ENCODE peak calls at places on chromosomes 1 and 21, in six cellular contexts. One of them, this sample, is unnamed.

GRCh38 chr1:112393634-112393976 is 2.4 kb upstream of the CTTNBP2NL start:
- DNase-seq in neuronal stem cell: no peak
- DNase-seq in H1: no peak
- DNase-seq in IMR-90: no peak
- DNase-seq in mesenchymal stem cell: peak
- DNase-seq in trophoblast cell: peak
- DNase-seq in this sample: no peak

GRCh38 chr1:230268371-230269170 is 157.6 kb downstream of the PGBD5 start:
- DNase-seq in neuronal stem cell: peak
- DNase-seq in H1: no peak
- DNase-seq in IMR-90: peak
- DNase-seq in mesenchymal stem cell: peak
- DNase-seq in trophoblast cell: peak
- DNase-seq in this sample: peak

GRCh38 chr1:66777846-66778245 is 23.2 kb downstream of the INSL5 start:
- DNase-seq in neuronal stem cell: no peak
- DNase-seq in H1: no peak
- DNase-seq in IMR-90: no peak
- DNase-seq in mesenchymal stem cell: no peak
- DNase-seq in trophoblast cell: no peak
- DNase-seq in this sample: no peak

GRCh38 chr1:41500781-41501518 is 16.5 kb upstream of the EDN2 start:
- DNase-seq in neuronal stem cell: no peak
- DNase-seq in H1: no peak
- DNase-seq in IMR-90: no peak
- DNase-seq in mesenchymal stem cell: no peak
- DNase-seq in trophoblast cell: peak
- DNase-seq in this sample: no peak

GRCh38 chr1:15455522-15455921 is 1.0 kb upstream of the CELA2A start:
- DNase-seq in neuronal stem cell: no peak
- DNase-seq in H1: no peak
- DNase-seq in IMR-90: peak
- DNase-seq in mesenchymal stem cell: peak
- DNase-seq in trophoblast cell: no peak
- DNase-seq in this sample: no peak

GRCh38 chr1:172400073-172400737 is 20.3 kb upstream of the C1orf105 start:
- DNase-seq in neuronal stem cell: no peak
- DNase-seq in H1: no peak
- DNase-seq in IMR-90: no peak
- DNase-seq in mesenchymal stem cell: peak
- DNase-seq in trophoblast cell: no peak
- DNase-seq in this sample: no peak

GRCh38 chr1:230983811-230984210 is 4.9 kb downstream of the ARV1 start:
- DNase-seq in neuronal stem cell: no peak
- DNase-seq in H1: no peak
- DNase-seq in IMR-90: no peak
- DNase-seq in mesenchymal stem cell: no peak
- DNase-seq in trophoblast cell: no peak
- DNase-seq in this sample: no peak

GRCh38 chr21:16082038-16082816 is 352.4 kb downstream of the USP25 start:
- DNase-seq in neuronal stem cell: no peak
- DNase-seq in H1: no peak
- DNase-seq in IMR-90: peak
- DNase-seq in mesenchymal stem cell: peak
- DNase-seq in trophoblast cell: peak
- DNase-seq in this sample: no peak

GRCh38 chr21:45874716-45875415 is 106.7 kb upstream of the COL6A1 start:
- DNase-seq in neuronal stem cell: no peak
- DNase-seq in H1: no peak
- DNase-seq in IMR-90: peak
- DNase-seq in mesenchymal stem cell: peak
- DNase-seq in trophoblast cell: peak
- DNase-seq in this sample: no peak

GRCh38 chr1:228530086-228530758 is 43.0 kb downstream of the RNF187 start:
- DNase-seq in neuronal stem cell: no peak
- DNase-seq in H1: no peak
- DNase-seq in IMR-90: no peak
- DNase-seq in mesenchymal stem cell: no peak
- DNase-seq in trophoblast cell: peak
- DNase-seq in this sample: no peak

GRCh38 chr21:33924079-33924765 is 8.6 kb upstream of the ATP5PO start:
- DNase-seq in neuronal stem cell: peak
- DNase-seq in H1: peak
- DNase-seq in IMR-90: peak
- DNase-seq in mesenchymal stem cell: peak
- DNase-seq in trophoblast cell: peak
- DNase-seq in this sample: peak

GRCh38 chr1:158969855-158970254 is 38.5 kb downstream of the PYHIN1 start:
- DNase-seq in neuronal stem cell: no peak
- DNase-seq in H1: no peak
- DNase-seq in IMR-90: no peak
- DNase-seq in mesenchymal stem cell: no peak
- DNase-seq in trophoblast cell: no peak
- DNase-seq in this sample: no peak

GRCh38 chr1:5632226-5632625 is 360.0 kb downstream of the NPHP4 start:
- DNase-seq in neuronal stem cell: no peak
- DNase-seq in H1: no peak
- DNase-seq in IMR-90: no peak
- DNase-seq in mesenchymal stem cell: no peak
- DNase-seq in trophoblast cell: no peak
- DNase-seq in this sample: no peak

GRCh38 chr1:44572572-44572879 is 101.8 kb downstream of the TMEM53 start:
- DNase-seq in neuronal stem cell: no peak
- DNase-seq in H1: no peak
- DNase-seq in IMR-90: no peak
- DNase-seq in mesenchymal stem cell: no peak
- DNase-seq in trophoblast cell: no peak
- DNase-seq in this sample: no peak

GRCh38 chr1:201228011-201228983 is 37.7 kb downstream of the IGFN1 start:
- DNase-seq in neuronal stem cell: no peak
- DNase-seq in H1: no peak
- DNase-seq in IMR-90: no peak
- DNase-seq in mesenchymal stem cell: no peak
- DNase-seq in trophoblast cell: no peak
- DNase-seq in this sample: no peak

GRCh38 chr21:44654576-44654950 is at the start of gene KRTAP12-4:
- DNase-seq in neuronal stem cell: no peak
- DNase-seq in H1: no peak
- DNase-seq in IMR-90: no peak
- DNase-seq in mesenchymal stem cell: no peak
- DNase-seq in trophoblast cell: no peak
- DNase-seq in this sample: no peak

GRCh38 chr1:48206371-48206770 is 16.1 kb upstream of the SLC5A9 start:
- DNase-seq in neuronal stem cell: no peak
- DNase-seq in H1: no peak
- DNase-seq in IMR-90: no peak
- DNase-seq in mesenchymal stem cell: no peak
- DNase-seq in trophoblast cell: no peak
- DNase-seq in this sample: no peak
- H4K91ac ChIP-seq in neuronal stem cell: no peak
- H4K91ac ChIP-seq in H1: no peak
- H4K91ac ChIP-seq in IMR-90: no peak
- H4K91ac ChIP-seq in mesenchymal stem cell: no peak
- H4K91ac ChIP-seq in trophoblast cell: no peak
- H4K91ac ChIP-seq in this sample: no peak

GRCh38 chr1:93448292-93448982 is 519 bp downstream of the FNBP1L start:
- DNase-seq in neuronal stem cell: peak
- DNase-seq in H1: no peak
- DNase-seq in IMR-90: no peak
- DNase-seq in mesenchymal stem cell: peak
- DNase-seq in trophoblast cell: peak
- DNase-seq in this sample: peak

GRCh38 chr1:93446837-93447451 is 974 bp upstream of the FNBP1L start:
- DNase-seq in neuronal stem cell: no peak
- DNase-seq in H1: no peak
- DNase-seq in IMR-90: no peak
- DNase-seq in mesenchymal stem cell: no peak
- DNase-seq in trophoblast cell: peak
- DNase-seq in this sample: no peak

GRCh38 chr1:93450331-93450730 is 2.4 kb downstream of the FNBP1L start:
- DNase-seq in neuronal stem cell: no peak
- DNase-seq in H1: no peak
- DNase-seq in IMR-90: no peak
- DNase-seq in mesenchymal stem cell: no peak
- DNase-seq in trophoblast cell: no peak
- DNase-seq in this sample: no peak

GRCh38 chr1:93448983-93449805 is 1.3 kb downstream of the FNBP1L start:
- DNase-seq in neuronal stem cell: peak
- DNase-seq in H1: no peak
- DNase-seq in IMR-90: peak
- DNase-seq in mesenchymal stem cell: peak
- DNase-seq in trophoblast cell: peak
- DNase-seq in this sample: peak

DNA sequence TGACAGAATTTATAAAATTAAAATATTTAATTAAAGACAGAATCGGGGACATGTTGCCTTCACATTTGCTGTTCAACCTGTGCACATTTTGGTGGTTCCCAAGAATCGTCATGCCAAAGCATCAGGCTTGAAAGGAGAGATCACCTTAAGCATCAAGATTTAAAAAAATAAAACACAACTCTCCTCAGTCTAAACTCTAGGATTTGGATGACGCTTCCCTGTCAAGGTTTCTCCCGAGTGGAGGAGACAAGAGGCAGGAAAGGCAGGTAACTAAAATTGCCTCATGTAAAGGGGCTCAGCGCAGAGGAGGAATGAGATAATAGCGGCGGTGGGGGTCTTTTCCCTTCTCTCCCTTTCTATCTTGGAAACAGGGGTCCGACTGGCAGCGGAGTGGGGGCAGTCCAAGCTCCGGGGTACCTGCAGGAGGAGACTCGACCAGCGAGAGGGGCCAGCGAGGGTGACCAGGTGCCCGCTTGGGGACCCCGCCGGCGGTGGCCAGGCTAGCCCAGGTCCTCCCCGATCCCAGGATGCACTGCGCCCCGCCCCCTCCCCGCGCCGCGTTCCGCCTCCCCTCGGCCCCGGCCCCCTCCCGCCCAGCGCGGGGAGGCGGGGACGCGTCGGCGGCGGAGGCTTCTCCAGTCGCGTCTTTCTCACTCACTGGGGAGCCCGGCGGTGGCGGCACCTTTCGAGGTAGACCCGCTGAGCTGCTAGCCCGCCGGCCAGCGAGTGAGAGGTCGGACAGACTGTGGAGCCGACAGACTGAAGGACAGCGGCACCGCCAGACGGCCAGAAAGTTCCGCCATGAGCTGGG is at the start of gene FNBP1L:
- DNase-seq in neuronal stem cell: peak
- DNase-seq in H1: no peak
- DNase-seq in IMR-90: peak
- DNase-seq in mesenchymal stem cell: peak
- DNase-seq in trophoblast cell: peak
- DNase-seq in this sample: peak
- H2BK120ac ChIP-seq in neuronal stem cell: peak
- H2BK120ac ChIP-seq in H1: peak
- H2BK120ac ChIP-seq in IMR-90: peak
- H2BK120ac ChIP-seq in mesenchymal stem cell: peak
- H2BK120ac ChIP-seq in trophoblast cell: peak
- H2BK120ac ChIP-seq in this sample: peak

GRCh38 chr1:64340361-64340760 is 129.6 kb upstream of the CACHD1 start:
- DNase-seq in neuronal stem cell: no peak
- DNase-seq in H1: no peak
- DNase-seq in IMR-90: no peak
- DNase-seq in mesenchymal stem cell: no peak
- DNase-seq in trophoblast cell: no peak
- DNase-seq in this sample: no peak

GRCh38 chr1:64343105-64343960 is 126.6 kb upstream of the CACHD1 start:
- DNase-seq in neuronal stem cell: no peak
- DNase-seq in H1: no peak
- DNase-seq in IMR-90: peak
- DNase-seq in mesenchymal stem cell: peak
- DNase-seq in trophoblast cell: peak
- DNase-seq in this sample: no peak

GRCh38 chr1:64335634-64336033 is 132.2 kb downstream of the UBE2U start:
- DNase-seq in neuronal stem cell: no peak
- DNase-seq in H1: no peak
- DNase-seq in IMR-90: no peak
- DNase-seq in mesenchymal stem cell: no peak
- DNase-seq in trophoblast cell: no peak
- DNase-seq in this sample: no peak

DNA sequence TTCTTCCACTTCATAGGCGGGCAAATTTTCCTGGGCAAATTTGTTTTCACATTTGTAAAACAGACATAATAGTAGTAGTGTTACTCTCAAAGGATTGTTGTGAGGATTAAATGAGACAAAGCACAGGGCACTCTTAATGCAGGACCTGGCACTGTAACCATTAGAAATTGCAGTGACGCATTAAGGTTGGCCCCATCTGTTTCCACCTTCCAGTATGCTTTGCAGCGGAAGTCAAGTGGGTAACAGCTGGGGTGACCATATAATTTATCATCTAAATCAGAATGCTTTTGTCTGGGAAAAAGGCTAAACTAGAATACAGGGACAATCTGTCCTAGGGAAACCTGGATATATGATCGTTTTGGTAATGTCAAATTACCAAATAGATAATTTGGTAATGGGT is 132.5 kb upstream of the CACHD1 start:
- DNase-seq in neuronal stem cell: no peak
- DNase-seq in H1: no peak
- DNase-seq in IMR-90: no peak
- DNase-seq in mesenchymal stem cell: no peak
- DNase-seq in trophoblast cell: no peak
- DNase-seq in this sample: no peak
- H4K91ac ChIP-seq in neuronal stem cell: no peak
- H4K91ac ChIP-seq in H1: no peak
- H4K91ac ChIP-seq in IMR-90: no peak
- H4K91ac ChIP-seq in mesenchymal stem cell: no peak
- H4K91ac ChIP-seq in trophoblast cell: no peak
- H4K91ac ChIP-seq in this sample: no peak

GRCh38 chr1:53011175-53011574 is 50.8 kb upstream of the PODN start:
- DNase-seq in neuronal stem cell: no peak
- DNase-seq in H1: no peak
- DNase-seq in IMR-90: no peak
- DNase-seq in mesenchymal stem cell: no peak
- DNase-seq in trophoblast cell: no peak
- DNase-seq in this sample: no peak

GRCh38 chr1:53014791-53015507 is 47.1 kb upstream of the PODN start:
- DNase-seq in neuronal stem cell: peak
- DNase-seq in H1: peak
- DNase-seq in IMR-90: peak
- DNase-seq in mesenchymal stem cell: peak
- DNase-seq in trophoblast cell: peak
- DNase-seq in this sample: peak

GRCh38 chr1:53020588-53020987 is 41.4 kb upstream of the PODN start:
- DNase-seq in neuronal stem cell: no peak
- DNase-seq in H1: no peak
- DNase-seq in IMR-90: no peak
- DNase-seq in mesenchymal stem cell: no peak
- DNase-seq in trophoblast cell: no peak
- DNase-seq in this sample: no peak

GRCh38 chr1:53016705-53017104 is 45.3 kb upstream of the PODN start:
- DNase-seq in neuronal stem cell: no peak
- DNase-seq in H1: no peak
- DNase-seq in IMR-90: peak
- DNase-seq in mesenchymal stem cell: peak
- DNase-seq in trophoblast cell: no peak
- DNase-seq in this sample: no peak

DNA sequence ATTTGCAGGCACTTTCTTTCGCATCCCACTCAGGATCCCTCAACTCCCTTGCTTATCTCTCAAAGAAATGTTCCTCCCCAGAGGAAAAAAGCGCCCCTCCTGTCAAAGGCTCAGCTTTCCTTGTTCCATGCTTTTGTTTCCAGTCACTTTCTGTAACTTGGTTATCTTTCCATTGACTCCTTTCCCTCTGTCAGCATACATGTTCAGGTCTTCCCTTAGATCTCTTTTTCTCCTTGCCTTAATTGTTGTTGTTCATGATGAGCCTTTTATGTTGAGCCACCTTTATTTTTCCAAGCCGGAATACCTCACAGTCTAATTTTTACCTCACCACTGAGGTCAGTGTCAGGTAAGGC is 46.5 kb upstream of the PODN start:
- DNase-seq in neuronal stem cell: no peak
- DNase-seq in H1: no peak
- DNase-seq in IMR-90: no peak
- DNase-seq in mesenchymal stem cell: no peak
- DNase-seq in trophoblast cell: no peak
- DNase-seq in this sample: no peak
- H2BK120ac ChIP-seq in neuronal stem cell: no peak
- H2BK120ac ChIP-seq in H1: no peak
- H2BK120ac ChIP-seq in IMR-90: peak
- H2BK120ac ChIP-seq in mesenchymal stem cell: no peak
- H2BK120ac ChIP-seq in trophoblast cell: no peak
- H2BK120ac ChIP-seq in this sample: no peak